ENCODE peak calls at places on chromosome X, in five cellular contexts. One of them, this sample, is unnamed.

GRCh38 chrX:150693782-150694574 is 782 bp downstream of the MTMR1 start:
- DNase-seq in HepG2: peak
- DNase-seq in A549: peak
- DNase-seq in GM12878: no peak
- DNase-seq in K562: peak
- DNase-seq in this sample: peak

GRCh38 chrX:17812763-17813162 is 48.3 kb downstream of the RAI2 start:
- DNase-seq in GM12878: no peak
- DNase-seq in HepG2: no peak
- DNase-seq in K562: peak
- DNase-seq in A549: peak
- DNase-seq in this sample: peak

GRCh38 chrX:23478056-23478455 is 143.4 kb downstream of the PTCHD1 start:
- DNase-seq in K562: no peak
- DNase-seq in HepG2: no peak
- DNase-seq in GM12878: no peak
- DNase-seq in A549: no peak
- DNase-seq in this sample: no peak

GRCh38 chrX:142005532-142005931 is 101.8 kb downstream of the MAGEC1 start:
- DNase-seq in HepG2: no peak
- DNase-seq in K562: no peak
- DNase-seq in GM12878: no peak
- DNase-seq in A549: no peak
- DNase-seq in this sample: no peak

GRCh38 chrX:21715825-21716224 is 42.1 kb downstream of the SMPX start:
- DNase-seq in HepG2: no peak
- DNase-seq in GM12878: no peak
- DNase-seq in A549: no peak
- DNase-seq in K562: no peak
- DNase-seq in this sample: no peak

GRCh38 chrX:14776901-14777300 is 96.0 kb downstream of the FANCB start:
- DNase-seq in GM12878: no peak
- DNase-seq in HepG2: no peak
- DNase-seq in K562: no peak
- DNase-seq in A549: no peak
- DNase-seq in this sample: no peak

GRCh38 chrX:45324941-45325340 is 124.3 kb upstream of the DIPK2B start:
- DNase-seq in HepG2: no peak
- DNase-seq in A549: no peak
- DNase-seq in K562: no peak
- DNase-seq in GM12878: no peak
- DNase-seq in this sample: no peak

GRCh38 chrX:40333344-40333743 is 235.6 kb upstream of the BCOR start:
- DNase-seq in GM12878: no peak
- DNase-seq in A549: no peak
- DNase-seq in HepG2: no peak
- DNase-seq in K562: no peak
- DNase-seq in this sample: no peak

GRCh38 chrX:121579016-121579760 is 531.8 kb downstream of the GLUD2 start:
- DNase-seq in K562: peak
- DNase-seq in HepG2: peak
- DNase-seq in GM12878: peak
- DNase-seq in A549: peak
- DNase-seq in this sample: peak

GRCh38 chrX:1418901-1419544 is 27.1 kb upstream of the SLC25A6 start:
- DNase-seq in A549: no peak
- DNase-seq in K562: no peak
- DNase-seq in GM12878: no peak
- DNase-seq in HepG2: no peak
- DNase-seq in this sample: no peak

GRCh38 chrX:1419545-1420355 is 27.8 kb upstream of the SLC25A6 start:
- DNase-seq in K562: no peak
- DNase-seq in A549: no peak
- DNase-seq in GM12878: no peak
- DNase-seq in HepG2: no peak
- DNase-seq in this sample: no peak

GRCh38 chrX:1416965-1417760 is 25.2 kb upstream of the SLC25A6 start:
- DNase-seq in HepG2: no peak
- DNase-seq in GM12878: no peak
- DNase-seq in K562: no peak
- DNase-seq in A549: no peak
- DNase-seq in this sample: no peak

GRCh38 chrX:1416327-1416784 is 24.4 kb upstream of the SLC25A6 start:
- DNase-seq in K562: no peak
- DNase-seq in HepG2: no peak
- DNase-seq in A549: no peak
- DNase-seq in GM12878: no peak
- DNase-seq in this sample: no peak

DNA sequence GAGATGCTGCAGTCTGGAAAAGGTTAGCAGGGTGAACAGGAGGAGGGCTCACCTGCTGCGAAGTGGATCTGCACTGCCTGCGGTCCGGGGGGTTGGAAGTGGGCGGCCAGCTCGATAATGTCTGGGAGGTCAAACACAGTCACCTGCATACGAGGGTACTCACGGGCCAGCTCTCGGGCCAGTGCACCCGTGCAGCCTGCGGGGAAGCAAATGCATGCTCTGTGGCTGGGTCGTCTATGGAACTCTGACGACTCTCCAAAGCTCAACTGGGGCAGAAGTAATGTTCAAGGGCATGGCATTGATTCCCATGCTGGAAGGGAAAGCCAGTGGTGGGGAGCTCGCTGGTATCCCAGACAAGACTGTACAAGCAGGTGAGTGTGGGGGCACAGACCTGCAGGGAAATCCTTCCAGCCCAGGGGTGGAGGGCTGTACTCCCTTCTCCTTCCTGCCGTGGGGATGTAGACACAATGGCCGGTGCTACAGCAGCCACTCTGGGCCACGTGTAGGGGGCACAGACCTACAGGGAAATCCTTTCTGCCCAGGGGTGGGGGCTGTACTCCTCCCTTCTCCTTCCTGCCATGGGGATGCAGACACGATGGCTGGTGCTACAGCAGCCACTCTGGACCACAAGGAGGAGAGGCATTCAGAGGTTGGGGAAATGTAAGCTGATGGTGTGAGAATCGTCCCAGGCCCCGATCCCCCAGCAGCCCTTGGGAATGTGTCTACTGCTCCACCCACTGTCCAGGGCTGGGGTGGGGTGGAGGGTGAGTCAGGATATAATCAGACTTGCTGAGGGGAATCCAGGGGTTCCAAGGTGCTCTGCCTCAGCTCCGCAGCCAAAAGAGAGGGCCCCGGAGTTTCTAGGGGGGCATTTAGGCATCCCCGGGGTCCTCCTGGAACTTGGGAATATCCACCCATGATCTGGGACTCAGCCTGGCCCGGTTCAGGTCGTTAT is 26.3 kb upstream of the SLC25A6 start:
- DNase-seq in GM12878: no peak
- DNase-seq in HepG2: no peak
- DNase-seq in K562: no peak
- DNase-seq in A549: no peak
- DNase-seq in this sample: no peak
- TF ChIP-seq MYC in GM12878: no peak
- TF ChIP-seq MYC in HepG2: no peak
- TF ChIP-seq MYC in K562: no peak
- TF ChIP-seq MYC in A549: no peak
- TF ChIP-seq MYC in this sample: no peak

GRCh38 chrX:80816051-80816450 is 6.4 kb upstream of the BRWD3 start:
- DNase-seq in A549: no peak
- DNase-seq in K562: no peak
- DNase-seq in GM12878: no peak
- DNase-seq in HepG2: no peak
- DNase-seq in this sample: no peak

GRCh38 chrX:80808160-80808735 is 1.4 kb downstream of the BRWD3 start:
- DNase-seq in GM12878: peak
- DNase-seq in K562: peak
- DNase-seq in HepG2: peak
- DNase-seq in A549: peak
- DNase-seq in this sample: peak

GRCh38 chrX:80810365-80810978 is 795 bp upstream of the BRWD3 start:
- DNase-seq in A549: peak
- DNase-seq in HepG2: no peak
- DNase-seq in K562: no peak
- DNase-seq in GM12878: no peak
- DNase-seq in this sample: peak

GRCh38 chrX:80808854-80809493 is 703 bp downstream of the BRWD3 start:
- DNase-seq in HepG2: no peak
- DNase-seq in K562: no peak
- DNase-seq in A549: peak
- DNase-seq in GM12878: no peak
- DNase-seq in this sample: peak

GRCh38 chrX:80812176-80812575 is 2.5 kb upstream of the BRWD3 start:
- DNase-seq in GM12878: no peak
- DNase-seq in HepG2: peak
- DNase-seq in K562: no peak
- DNase-seq in A549: peak
- DNase-seq in this sample: peak
- TF ChIP-seq MYC in GM12878: no peak
- TF ChIP-seq MYC in HepG2: no peak
- TF ChIP-seq MYC in K562: no peak
- TF ChIP-seq MYC in A549: no peak
- TF ChIP-seq MYC in this sample: no peak

DNA sequence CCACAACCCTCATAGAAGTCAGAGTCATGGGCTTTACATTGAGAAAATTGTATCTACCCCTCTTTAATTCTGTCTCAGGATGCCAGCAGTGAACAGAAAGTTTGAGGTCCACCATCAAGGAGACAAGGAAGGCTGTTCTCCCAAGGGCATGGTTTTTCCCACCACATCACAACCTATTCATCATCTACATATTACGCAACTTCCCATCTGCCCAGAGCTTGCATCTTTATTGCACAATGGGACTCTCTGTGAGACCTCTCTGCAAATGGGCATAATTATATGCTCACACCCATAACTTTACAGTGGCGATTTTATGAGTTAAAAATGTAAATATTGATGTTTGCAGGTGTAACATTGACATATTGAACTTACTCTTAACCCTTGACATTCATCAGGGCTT is 38.9 kb downstream of the PAGE2 start:
- DNase-seq in A549: no peak
- DNase-seq in HepG2: no peak
- DNase-seq in K562: no peak
- DNase-seq in GM12878: no peak
- DNase-seq in this sample: peak
- TF ChIP-seq MYC in A549: no peak
- TF ChIP-seq MYC in HepG2: no peak
- TF ChIP-seq MYC in K562: no peak
- TF ChIP-seq MYC in GM12878: no peak
- TF ChIP-seq MYC in this sample: no peak

DNA sequence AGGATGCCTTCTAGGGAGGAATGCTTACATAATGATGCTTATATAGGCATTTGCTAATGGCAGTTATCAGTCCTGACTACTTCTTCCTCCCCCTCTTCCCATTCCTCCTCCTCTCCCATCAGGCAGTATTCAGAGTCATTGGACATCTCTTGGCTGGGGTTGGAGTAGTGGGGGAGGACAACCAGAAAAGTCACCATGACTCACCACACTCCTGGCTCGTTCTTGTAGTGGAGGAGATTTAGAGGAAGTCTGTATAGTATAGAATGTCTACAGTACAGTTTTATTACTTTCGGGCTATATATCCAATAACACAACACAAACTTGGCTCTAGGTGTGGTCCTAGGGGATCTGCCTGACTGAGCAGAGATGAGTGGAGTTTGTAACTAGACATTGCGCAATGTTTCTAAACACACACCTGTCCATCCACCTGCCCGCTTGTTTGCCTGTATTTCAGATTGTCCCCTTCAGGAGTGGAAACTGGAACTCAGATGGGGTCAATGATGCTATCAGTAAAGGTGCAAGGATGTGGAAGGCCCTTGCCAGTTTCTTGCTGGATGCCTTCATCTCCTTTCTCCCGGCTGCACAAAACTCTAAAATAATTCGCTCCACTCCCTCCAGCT is 27.9 kb upstream of the KIAA1210 start:
- DNase-seq in K562: peak
- DNase-seq in GM12878: no peak
- DNase-seq in A549: peak
- DNase-seq in HepG2: no peak
- DNase-seq in this sample: peak
- TF ChIP-seq MYC in K562: no peak
- TF ChIP-seq MYC in GM12878: no peak
- TF ChIP-seq MYC in A549: no peak
- TF ChIP-seq MYC in HepG2: no peak
- TF ChIP-seq MYC in this sample: no peak

GRCh38 chrX:154799554-154800348 is 5.5 kb downstream of the MPP1 start:
- DNase-seq in GM12878: no peak
- DNase-seq in A549: peak
- DNase-seq in HepG2: peak
- DNase-seq in K562: no peak
- DNase-seq in this sample: peak
- TF ChIP-seq MYC in GM12878: no peak
- TF ChIP-seq MYC in A549: no peak
- TF ChIP-seq MYC in HepG2: no peak
- TF ChIP-seq MYC in K562: no peak
- TF ChIP-seq MYC in this sample: no peak

GRCh38 chrX:8548446-8548845 is 83.8 kb downstream of the VCX3B start:
- DNase-seq in A549: no peak
- DNase-seq in GM12878: no peak
- DNase-seq in K562: no peak
- DNase-seq in HepG2: no peak
- DNase-seq in this sample: no peak
- TF ChIP-seq MYC in A549: no peak
- TF ChIP-seq MYC in GM12878: no peak
- TF ChIP-seq MYC in K562: no peak
- TF ChIP-seq MYC in HepG2: no peak
- TF ChIP-seq MYC in this sample: no peak

GRCh38 chrX:19824603-19825002 is 62.8 kb downstream of the SH3KBP1 start:
- DNase-seq in GM12878: no peak
- DNase-seq in K562: no peak
- DNase-seq in HepG2: no peak
- DNase-seq in A549: no peak
- DNase-seq in this sample: no peak
- TF ChIP-seq MYC in GM12878: no peak
- TF ChIP-seq MYC in K562: no peak
- TF ChIP-seq MYC in HepG2: no peak
- TF ChIP-seq MYC in A549: no peak
- TF ChIP-seq MYC in this sample: no peak

GRCh38 chrX:109374276-109374960 is 107.5 kb downstream of the GUCY2F start:
- DNase-seq in GM12878: no peak
- DNase-seq in A549: no peak
- DNase-seq in HepG2: no peak
- DNase-seq in K562: no peak
- DNase-seq in this sample: no peak
- TF ChIP-seq MYC in GM12878: no peak
- TF ChIP-seq MYC in A549: no peak
- TF ChIP-seq MYC in HepG2: no peak
- TF ChIP-seq MYC in K562: no peak
- TF ChIP-seq MYC in this sample: no peak

This sample was measured in NB4.